ENCODE peak calls at places on chromosomes 7 and 10, in eight cellular contexts. E, S, P, D, H, C, J and W are unnamed samples.

GRCh38 chr10:78934499-78934898 is 134.3 kb upstream of the ZMIZ1 start:
- DNase-seq in E (no peak), S (no peak), P (no peak), D (no peak), H (no peak), C (no peak), J (no peak), W (no peak)

GRCh38 chr7:93179173-93179572 is 31.0 kb upstream of the SAMD9L start:
- DNase-seq in E (no peak), S (no peak), P (no peak), D (no peak), H (no peak), C (no peak), J (no peak), W (no peak)

GRCh38 chr10:33273295-33274002 is 61.0 kb downstream of the NRP1 start:
- DNase-seq in E (peak), S (no peak), P (peak), D (peak), H (peak), C (peak), J (peak), W (peak)

GRCh38 chr7:13035233-13035632 is 347.8 kb downstream of the ARL4A start:
- DNase-seq in E (no peak), S (no peak), P (no peak), D (no peak), H (no peak), C (no peak), J (no peak), W (no peak)

GRCh38 chr7:2116903-2117680 is 115.7 kb downstream of the MAD1L1 start:
- DNase-seq in E (peak), S (no peak), P (no peak), D (no peak), H (no peak), C (peak), J (peak), W (no peak)

GRCh38 chr10:89332092-89332633 is 4.4 kb downstream of the IFIT3 start:
- DNase-seq in E (peak), S (peak), P (peak), D (no peak), H (no peak), C (peak), J (no peak), W (no peak)

GRCh38 chr7:77752016-77752415 is 46.2 kb downstream of the TMEM60 start:
- DNase-seq in E (no peak), S (no peak), P (no peak), D (no peak), H (no peak), C (no peak), J (no peak), W (no peak)

GRCh38 chr7:73612598-73613269 is 11.6 kb downstream of the MLXIPL start:
- DNase-seq in E (peak), S (peak), P (peak), D (no peak), H (peak), C (peak), J (no peak), W (peak)

GRCh38 chr7:155405399-155406318 is 52.3 kb upstream of the EN2 start:
- DNase-seq in E (no peak), S (peak), P (no peak), D (no peak), H (peak), C (no peak), J (no peak), W (no peak)

GRCh38 chr10:116866987-116867595 is 17.8 kb downstream of the ENO4 start:
- DNase-seq in E (peak), S (no peak), P (no peak), D (no peak), H (no peak), C (peak), J (no peak), W (no peak)

GRCh38 chr7:74174606-74175082 is 488 bp downstream of the EIF4H start:
- DNase-seq in E (peak), S (peak), P (peak), D (no peak), H (peak), C (peak), J (peak), W (no peak)

GRCh38 chr7:18019562-18019961 is 8.1 kb downstream of the PRPS1L1 start:
- DNase-seq in E (peak), S (no peak), P (no peak), D (peak), H (no peak), C (peak), J (no peak), W (peak)

GRCh38 chr10:103658049-103658577 is 164.6 kb downstream of the NEURL1 start:
- DNase-seq in E (no peak), S (no peak), P (no peak), D (no peak), H (no peak), C (peak), J (no peak), W (no peak)

DNA sequence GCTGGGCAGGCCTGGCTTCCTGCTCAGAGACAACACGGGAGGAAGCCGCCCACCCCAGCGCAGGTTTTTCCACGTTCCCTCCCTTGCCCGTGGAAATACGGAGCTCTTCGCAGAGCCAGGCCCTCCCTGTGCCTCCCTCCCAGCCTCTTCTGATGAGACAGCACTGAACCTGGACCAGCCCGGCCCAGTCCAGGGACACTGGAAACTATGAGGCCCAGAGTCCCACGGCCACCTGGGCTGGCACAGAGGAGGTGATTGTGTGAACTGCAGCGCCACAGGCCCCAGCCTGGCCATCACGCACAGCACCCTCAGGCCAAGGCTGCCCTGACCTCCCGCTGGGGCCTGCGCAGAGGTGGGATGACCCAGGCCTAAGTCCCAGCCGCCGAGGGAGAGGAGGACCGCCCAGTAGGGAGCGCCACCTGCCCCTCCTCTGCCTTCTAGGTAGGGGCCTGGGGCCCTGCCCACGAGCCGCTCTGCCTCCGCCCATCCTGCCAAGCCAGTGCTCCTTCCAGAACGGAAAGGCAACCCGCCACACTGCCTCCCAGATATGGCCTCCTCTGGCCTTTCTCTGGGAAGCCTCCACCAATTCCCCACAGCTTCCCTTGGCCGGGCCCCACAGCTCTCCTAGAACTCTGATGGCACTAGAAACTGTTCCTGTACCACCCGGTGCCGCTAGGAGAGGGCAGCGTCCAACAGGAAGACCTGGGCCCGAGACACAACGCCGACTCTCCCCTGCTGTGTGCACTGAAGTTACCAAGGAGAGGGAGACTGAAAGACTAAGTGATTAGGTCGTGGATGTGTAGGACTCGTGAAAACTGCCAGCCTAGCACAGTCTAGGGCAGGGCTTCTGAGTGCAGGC is 57.2 kb downstream of the PROSER2 start:
- DNase-seq in E (no peak), S (no peak), P (no peak), D (no peak), H (peak), C (no peak), J (no peak), W (no peak)
- TF ChIP-seq CTCF in E (no peak), S (no peak), P (no peak), D (no peak), H (peak), C (no peak), J (no peak), W (no peak)

GRCh38 chr7:103134866-103135554 is 13.9 kb downstream of the NAPEPLD start:
- DNase-seq in E (no peak), S (no peak), P (no peak), D (no peak), H (no peak), C (peak), J (no peak), W (no peak)
- H3K4me3 ChIP-seq in E (no peak), S (no peak), P (no peak), D (no peak), H (no peak), C (no peak), J (no peak), W (no peak)

DNA sequence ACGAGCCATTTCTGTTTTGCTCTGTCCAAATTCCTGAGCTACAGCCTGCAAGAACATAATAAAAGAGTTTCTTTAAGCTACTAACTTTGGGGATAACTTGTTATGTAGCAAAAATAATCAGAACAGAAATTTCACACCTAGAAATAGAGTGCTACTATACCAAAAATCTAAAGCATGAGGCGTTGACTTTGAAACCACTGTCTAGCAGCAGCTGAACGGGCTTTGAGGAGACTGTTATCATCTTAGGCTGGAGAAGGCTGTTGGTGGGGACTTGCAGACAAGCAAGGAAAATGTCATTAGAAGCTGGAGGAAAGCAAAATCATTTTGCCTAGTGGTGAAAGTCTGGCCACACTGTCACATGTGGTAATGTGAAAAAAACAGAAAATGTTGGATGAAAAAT is 48.4 kb upstream of the ST8SIA6 start:
- DNase-seq in E (no peak), S (no peak), P (no peak), D (no peak), H (no peak), C (no peak), J (no peak), W (no peak)
- TF ChIP-seq CTCF in E (no peak), S (no peak), P (no peak), D (no peak), H (no peak), C (no peak), J (no peak), W (no peak)

GRCh38 chr10:112373912-112374338 is at the start of gene ACSL5:
- DNase-seq in E (no peak), S (peak), P (peak), D (no peak), H (no peak), C (no peak), J (no peak), W (no peak)

GRCh38 chr10:112374724-112375541 is 1.0 kb downstream of the ACSL5 start:
- DNase-seq in E (peak), S (no peak), P (peak), D (no peak), H (no peak), C (no peak), J (no peak), W (no peak)

GRCh38 chr10:112379635-112380296 is 5.8 kb downstream of the ACSL5 start:
- DNase-seq in E (no peak), S (peak), P (no peak), D (no peak), H (no peak), C (no peak), J (no peak), W (no peak)

GRCh38 chr10:112375721-112376577 is 2.0 kb downstream of the ACSL5 start:
- DNase-seq in E (peak), S (no peak), P (peak), D (no peak), H (no peak), C (peak), J (peak), W (no peak)

DNA sequence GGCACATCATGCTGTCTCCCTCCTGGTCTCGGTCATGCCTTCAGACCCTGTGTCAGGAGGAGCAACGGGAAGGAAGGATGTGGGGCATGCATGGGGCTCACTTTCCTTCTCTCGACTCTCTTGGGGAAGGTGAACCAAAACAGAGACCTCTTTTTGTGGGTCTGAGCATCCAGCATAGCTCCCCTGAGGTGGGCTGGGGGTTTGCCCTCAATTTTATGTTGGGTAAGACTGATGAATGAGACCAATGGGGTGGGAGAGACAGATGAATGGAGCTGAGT is 2.6 kb downstream of the ACSL5 start:
- DNase-seq in E (no peak), S (no peak), P (no peak), D (no peak), H (no peak), C (no peak), J (no peak), W (no peak)
- H3K4me3 ChIP-seq in E (no peak), S (no peak), P (peak), D (no peak), H (no peak), C (no peak), J (peak), W (peak)

DNA sequence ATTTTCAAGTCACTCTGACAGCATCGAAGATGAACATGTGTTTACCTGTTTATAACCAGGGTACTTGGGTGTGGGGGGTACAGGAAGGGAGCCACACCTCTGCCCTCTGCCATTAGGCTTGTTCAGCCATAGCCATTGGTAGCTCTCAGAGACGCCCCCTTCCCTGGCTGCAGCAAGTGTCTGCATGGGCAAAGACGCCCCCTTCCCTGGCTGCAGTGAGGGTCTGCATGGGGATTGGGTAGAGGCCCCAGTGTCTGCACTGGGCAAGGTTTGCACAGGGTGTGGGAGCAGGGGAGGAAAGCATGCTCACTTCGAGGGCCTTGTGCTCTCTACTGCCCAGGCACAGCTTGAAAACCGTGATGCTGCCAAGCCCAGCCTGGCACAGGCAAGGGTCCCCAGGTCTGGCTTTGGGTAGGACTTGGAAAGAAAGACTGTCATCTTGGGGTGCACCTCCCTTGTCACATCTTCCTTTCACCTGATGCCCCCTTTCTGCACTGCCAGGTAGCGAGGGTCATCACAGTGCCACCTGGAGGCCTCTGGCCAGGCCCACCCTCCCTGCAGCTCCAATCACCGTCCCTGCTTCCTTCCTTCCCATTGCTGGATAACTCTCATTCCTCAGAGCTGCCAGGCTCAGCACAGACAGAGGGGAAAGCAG is 3.7 kb downstream of the TMEM225B start:
- DNase-seq in E (no peak), S (no peak), P (no peak), D (no peak), H (peak), C (no peak), J (no peak), W (no peak)
- TF ChIP-seq CTCF in E (no peak), S (no peak), P (no peak), D (no peak), H (peak), C (no peak), J (no peak), W (no peak)

GRCh38 chr7:132614428-132615076 is 38.3 kb upstream of the PLXNA4 start:
- DNase-seq in E (peak), S (peak), P (peak), D (no peak), H (peak), C (peak), J (no peak), W (no peak)
- H3K4me3 ChIP-seq in E (peak), S (no peak), P (no peak), D (no peak), H (peak), C (peak), J (no peak), W (peak)

DNA sequence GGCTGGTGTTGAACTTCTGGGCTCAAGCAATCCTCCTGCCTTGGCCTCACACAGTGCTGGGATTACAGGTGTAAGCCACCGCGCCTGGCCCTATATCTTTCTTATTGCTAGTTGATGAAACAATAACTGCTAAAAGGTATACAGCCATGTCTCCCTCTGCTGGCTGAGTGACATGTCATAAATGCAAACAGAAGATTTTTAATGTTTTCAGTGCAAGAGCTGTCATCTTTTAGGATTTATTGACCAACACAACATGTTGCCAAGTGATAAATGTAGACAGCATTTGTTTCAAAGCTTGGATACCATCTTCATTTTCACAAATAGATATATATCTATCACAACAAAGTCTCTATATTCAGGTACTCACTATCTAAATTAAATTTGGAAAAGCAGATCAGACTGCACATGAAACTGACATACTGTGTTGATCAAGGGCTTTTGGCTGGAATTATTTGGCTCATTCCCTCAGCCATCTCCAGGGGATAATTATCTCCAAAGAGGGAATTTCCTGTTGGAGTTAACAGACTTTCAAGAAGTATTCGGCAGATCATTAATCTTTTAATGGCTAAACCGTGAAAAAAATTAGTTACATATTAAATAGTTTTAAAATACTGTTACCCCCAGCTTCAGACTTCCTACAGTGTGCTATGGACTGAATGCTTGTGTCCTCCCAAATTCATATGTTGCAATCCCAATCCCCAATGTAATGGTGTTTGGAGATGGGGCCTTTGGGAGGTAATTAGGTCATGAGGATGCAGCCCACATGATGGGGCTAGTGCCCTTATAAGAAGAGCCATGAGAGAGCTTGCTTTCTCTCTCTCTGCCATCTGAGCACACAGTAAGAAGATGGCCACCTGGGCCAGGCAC is 41.3 kb upstream of the SRPK2 start:
- DNase-seq in E (peak), S (peak), P (peak), D (no peak), H (peak), C (peak), J (no peak), W (peak)
- TF ChIP-seq CTCF in E (peak), S (peak), P (peak), D (peak), H (peak), C (peak), J (peak), W (peak)

GRCh38 chr7:46108272-46108671 is 187.2 kb upstream of the IGFBP3 start:
- DNase-seq in E (no peak), S (no peak), P (no peak), D (no peak), H (no peak), C (no peak), J (no peak), W (no peak)

GRCh38 chr7:46107610-46108217 is 186.6 kb upstream of the IGFBP3 start:
- DNase-seq in E (no peak), S (peak), P (no peak), D (no peak), H (no peak), C (no peak), J (no peak), W (no peak)

GRCh38 chr7:46115410-46115809 is 194.3 kb upstream of the IGFBP3 start:
- DNase-seq in E (no peak), S (no peak), P (no peak), D (no peak), H (no peak), C (no peak), J (no peak), W (no peak)

DNA sequence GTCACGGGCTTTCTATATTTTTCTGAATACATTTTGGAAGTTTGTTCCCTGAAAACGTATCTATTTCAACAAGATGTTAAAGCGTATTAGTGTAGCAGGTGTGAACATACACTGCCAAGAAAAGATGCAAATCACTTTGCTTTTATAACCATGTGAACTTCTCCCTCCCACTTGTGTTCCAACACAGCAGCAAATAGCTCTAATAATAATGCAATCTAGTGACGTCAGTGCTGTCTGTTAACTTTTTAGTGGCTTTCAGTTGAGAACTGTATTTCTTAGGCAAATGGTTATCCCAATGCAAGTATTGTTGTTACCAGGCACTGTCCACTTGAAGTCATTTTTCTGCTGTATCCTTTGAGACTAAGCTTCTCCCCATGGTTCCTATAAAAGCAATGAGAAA is 188.4 kb upstream of the IGFBP3 start:
- DNase-seq in E (no peak), S (no peak), P (no peak), D (no peak), H (no peak), C (peak), J (no peak), W (no peak)
- H3K4me3 ChIP-seq in E (no peak), S (no peak), P (no peak), D (no peak), H (no peak), C (no peak), J (no peak), W (no peak)

GRCh38 chr10:13784067-13784466 is 197.3 kb downstream of the PRPF18 start:
- DNase-seq in E (no peak), S (no peak), P (peak), D (no peak), H (peak), C (no peak), J (no peak), W (no peak)
- TF ChIP-seq CTCF in E (peak), S (no peak), P (no peak), D (no peak), H (peak), C (peak), J (no peak), W (peak)

GRCh38 chr10:119368991-119369869 is 161.9 kb downstream of the GRK5 start:
- DNase-seq in E (no peak), S (no peak), P (no peak), D (peak), H (no peak), C (no peak), J (no peak), W (no peak)

GRCh38 chr10:119370046-119370770 is 162.8 kb downstream of the GRK5 start:
- DNase-seq in E (peak), S (no peak), P (peak), D (no peak), H (no peak), C (peak), J (no peak), W (no peak)

GRCh38 chr10:119367841-119368549 is 160.6 kb downstream of the GRK5 start:
- DNase-seq in E (no peak), S (no peak), P (no peak), D (no peak), H (no peak), C (no peak), J (no peak), W (no peak)

GRCh38 chr10:119370972-119371703 is 163.8 kb downstream of the GRK5 start:
- DNase-seq in E (peak), S (no peak), P (no peak), D (no peak), H (no peak), C (peak), J (no peak), W (no peak)

GRCh38 chr10:119368581-119368980 is 161.2 kb downstream of the GRK5 start:
- DNase-seq in E (no peak), S (no peak), P (no peak), D (no peak), H (no peak), C (no peak), J (no peak), W (no peak)
- H3K4me3 ChIP-seq in E (no peak), S (no peak), P (no peak), D (no peak), H (no peak), C (no peak), J (no peak), W (no peak)